ENCODE peak calls at places on chromosomes 4 and X, in ten cellular contexts. One of them, this sample, is unnamed.

GRCh38 chr4:154781126-154781982 is at the start of gene RBM46:
- DNase-seq in NCI-H1417 treated with DMSO at 0.1 percent for 48 hours: no peak
- DNase-seq in activated naive CD4-positive, alpha-beta T cell treated with anti-CD3 and anti-CD28 coated beads, Interleukin-2, amount 50 U/mL, for 72 hours: no peak
- DNase-seq in activated CD4-positive, CD25-positive, alpha-beta regulatory T cell: no peak
- DNase-seq in cardiac muscle cell: peak
- DNase-seq in AG04449: no peak
- DNase-seq in GM13976: peak
- DNase-seq in HFF-Myc: no peak
- DNase-seq in RPMI8226: no peak
- DNase-seq in stimulated activated CD4-positive, alpha-beta T cell treated with anti-CD3 and anti-CD28 coated beads, TNF-alpha, amount 100 ng/mL, for 48 hours: no peak
- DNase-seq in this sample: no peak

GRCh38 chrX:133413218-133413925 is 1.9 kb downstream of the GPC4 start:
- DNase-seq in NCI-H1417 treated with DMSO at 0.1 percent for 48 hours: no peak
- DNase-seq in activated naive CD4-positive, alpha-beta T cell treated with anti-CD3 and anti-CD28 coated beads, Interleukin-2, amount 50 U/mL, for 72 hours: no peak
- DNase-seq in activated CD4-positive, CD25-positive, alpha-beta regulatory T cell: no peak
- DNase-seq in cardiac muscle cell: no peak
- DNase-seq in AG04449: no peak
- DNase-seq in GM13976: no peak
- DNase-seq in HFF-Myc: no peak
- DNase-seq in RPMI8226: no peak
- DNase-seq in stimulated activated CD4-positive, alpha-beta T cell treated with anti-CD3 and anti-CD28 coated beads, TNF-alpha, amount 100 ng/mL, for 48 hours: no peak
- DNase-seq in this sample: no peak

GRCh38 chrX:34562006-34562405 is 95.1 kb downstream of the TMEM47 start:
- DNase-seq in NCI-H1417 treated with DMSO at 0.1 percent for 48 hours: no peak
- DNase-seq in activated naive CD4-positive, alpha-beta T cell treated with anti-CD3 and anti-CD28 coated beads, Interleukin-2, amount 50 U/mL, for 72 hours: no peak
- DNase-seq in activated CD4-positive, CD25-positive, alpha-beta regulatory T cell: no peak
- DNase-seq in cardiac muscle cell: no peak
- DNase-seq in AG04449: no peak
- DNase-seq in GM13976: no peak
- DNase-seq in HFF-Myc: no peak
- DNase-seq in RPMI8226: no peak
- DNase-seq in stimulated activated CD4-positive, alpha-beta T cell treated with anti-CD3 and anti-CD28 coated beads, TNF-alpha, amount 100 ng/mL, for 48 hours: no peak
- DNase-seq in this sample: no peak

GRCh38 chrX:72130762-72131231 is 918 bp downstream of the RTL5 start:
- DNase-seq in NCI-H1417 treated with DMSO at 0.1 percent for 48 hours: no peak
- DNase-seq in activated naive CD4-positive, alpha-beta T cell treated with anti-CD3 and anti-CD28 coated beads, Interleukin-2, amount 50 U/mL, for 72 hours: no peak
- DNase-seq in activated CD4-positive, CD25-positive, alpha-beta regulatory T cell: no peak
- DNase-seq in cardiac muscle cell: no peak
- DNase-seq in AG04449: no peak
- DNase-seq in GM13976: no peak
- DNase-seq in HFF-Myc: no peak
- DNase-seq in RPMI8226: no peak
- DNase-seq in stimulated activated CD4-positive, alpha-beta T cell treated with anti-CD3 and anti-CD28 coated beads, TNF-alpha, amount 100 ng/mL, for 48 hours: no peak
- DNase-seq in this sample: no peak

GRCh38 chr4:7929530-7929951 is 10.1 kb downstream of the AFAP1 start:
- DNase-seq in NCI-H1417 treated with DMSO at 0.1 percent for 48 hours: no peak
- DNase-seq in activated naive CD4-positive, alpha-beta T cell treated with anti-CD3 and anti-CD28 coated beads, Interleukin-2, amount 50 U/mL, for 72 hours: no peak
- DNase-seq in activated CD4-positive, CD25-positive, alpha-beta regulatory T cell: no peak
- DNase-seq in cardiac muscle cell: no peak
- DNase-seq in AG04449: no peak
- DNase-seq in GM13976: no peak
- DNase-seq in HFF-Myc: no peak
- DNase-seq in RPMI8226: no peak
- DNase-seq in stimulated activated CD4-positive, alpha-beta T cell treated with anti-CD3 and anti-CD28 coated beads, TNF-alpha, amount 100 ng/mL, for 48 hours: no peak
- DNase-seq in this sample: no peak

GRCh38 chrX:104913348-104913747 is 307.1 kb downstream of the TEX13A start:
- DNase-seq in NCI-H1417 treated with DMSO at 0.1 percent for 48 hours: no peak
- DNase-seq in activated naive CD4-positive, alpha-beta T cell treated with anti-CD3 and anti-CD28 coated beads, Interleukin-2, amount 50 U/mL, for 72 hours: no peak
- DNase-seq in activated CD4-positive, CD25-positive, alpha-beta regulatory T cell: no peak
- DNase-seq in cardiac muscle cell: peak
- DNase-seq in AG04449: no peak
- DNase-seq in GM13976: no peak
- DNase-seq in HFF-Myc: no peak
- DNase-seq in RPMI8226: peak
- DNase-seq in stimulated activated CD4-positive, alpha-beta T cell treated with anti-CD3 and anti-CD28 coated beads, TNF-alpha, amount 100 ng/mL, for 48 hours: no peak
- DNase-seq in this sample: peak

GRCh38 chr4:45855857-45856256 is 268.0 kb downstream of the GABRG1 start:
- DNase-seq in NCI-H1417 treated with DMSO at 0.1 percent for 48 hours: no peak
- DNase-seq in activated naive CD4-positive, alpha-beta T cell treated with anti-CD3 and anti-CD28 coated beads, Interleukin-2, amount 50 U/mL, for 72 hours: no peak
- DNase-seq in activated CD4-positive, CD25-positive, alpha-beta regulatory T cell: no peak
- DNase-seq in cardiac muscle cell: no peak
- DNase-seq in AG04449: no peak
- DNase-seq in GM13976: no peak
- DNase-seq in HFF-Myc: no peak
- DNase-seq in RPMI8226: no peak
- DNase-seq in stimulated activated CD4-positive, alpha-beta T cell treated with anti-CD3 and anti-CD28 coated beads, TNF-alpha, amount 100 ng/mL, for 48 hours: no peak
- DNase-seq in this sample: no peak

GRCh38 chr4:166763018-166763417 is 471.3 kb downstream of the SPOCK3 start:
- DNase-seq in NCI-H1417 treated with DMSO at 0.1 percent for 48 hours: no peak
- DNase-seq in activated naive CD4-positive, alpha-beta T cell treated with anti-CD3 and anti-CD28 coated beads, Interleukin-2, amount 50 U/mL, for 72 hours: no peak
- DNase-seq in activated CD4-positive, CD25-positive, alpha-beta regulatory T cell: no peak
- DNase-seq in cardiac muscle cell: no peak
- DNase-seq in AG04449: no peak
- DNase-seq in GM13976: no peak
- DNase-seq in HFF-Myc: no peak
- DNase-seq in RPMI8226: no peak
- DNase-seq in stimulated activated CD4-positive, alpha-beta T cell treated with anti-CD3 and anti-CD28 coated beads, TNF-alpha, amount 100 ng/mL, for 48 hours: no peak
- DNase-seq in this sample: no peak

GRCh38 chrX:104565791-104566687 is at the start of gene IL1RAPL2:
- DNase-seq in NCI-H1417 treated with DMSO at 0.1 percent for 48 hours: no peak
- DNase-seq in activated naive CD4-positive, alpha-beta T cell treated with anti-CD3 and anti-CD28 coated beads, Interleukin-2, amount 50 U/mL, for 72 hours: peak
- DNase-seq in activated CD4-positive, CD25-positive, alpha-beta regulatory T cell: no peak
- DNase-seq in cardiac muscle cell: peak
- DNase-seq in AG04449: no peak
- DNase-seq in GM13976: peak
- DNase-seq in HFF-Myc: no peak
- DNase-seq in RPMI8226: peak
- DNase-seq in stimulated activated CD4-positive, alpha-beta T cell treated with anti-CD3 and anti-CD28 coated beads, TNF-alpha, amount 100 ng/mL, for 48 hours: no peak
- DNase-seq in this sample: peak

GRCh38 chrX:16212024-16212423 is 44.7 kb downstream of the MAGEB17 start:
- DNase-seq in NCI-H1417 treated with DMSO at 0.1 percent for 48 hours: no peak
- DNase-seq in activated naive CD4-positive, alpha-beta T cell treated with anti-CD3 and anti-CD28 coated beads, Interleukin-2, amount 50 U/mL, for 72 hours: no peak
- DNase-seq in activated CD4-positive, CD25-positive, alpha-beta regulatory T cell: no peak
- DNase-seq in cardiac muscle cell: peak
- DNase-seq in AG04449: no peak
- DNase-seq in GM13976: no peak
- DNase-seq in HFF-Myc: no peak
- DNase-seq in RPMI8226: no peak
- DNase-seq in stimulated activated CD4-positive, alpha-beta T cell treated with anti-CD3 and anti-CD28 coated beads, TNF-alpha, amount 100 ng/mL, for 48 hours: no peak
- DNase-seq in this sample: no peak

GRCh38 chr4:154456240-154456639 is 35.4 kb downstream of the DCHS2 start:
- DNase-seq in NCI-H1417 treated with DMSO at 0.1 percent for 48 hours: no peak
- DNase-seq in activated naive CD4-positive, alpha-beta T cell treated with anti-CD3 and anti-CD28 coated beads, Interleukin-2, amount 50 U/mL, for 72 hours: no peak
- DNase-seq in activated CD4-positive, CD25-positive, alpha-beta regulatory T cell: no peak
- DNase-seq in cardiac muscle cell: no peak
- DNase-seq in AG04449: no peak
- DNase-seq in GM13976: no peak
- DNase-seq in HFF-Myc: no peak
- DNase-seq in RPMI8226: no peak
- DNase-seq in stimulated activated CD4-positive, alpha-beta T cell treated with anti-CD3 and anti-CD28 coated beads, TNF-alpha, amount 100 ng/mL, for 48 hours: no peak
- DNase-seq in this sample: peak

GRCh38 chrX:120517936-120518335 is 42.8 kb downstream of the CUL4B start:
- DNase-seq in NCI-H1417 treated with DMSO at 0.1 percent for 48 hours: no peak
- DNase-seq in activated naive CD4-positive, alpha-beta T cell treated with anti-CD3 and anti-CD28 coated beads, Interleukin-2, amount 50 U/mL, for 72 hours: no peak
- DNase-seq in activated CD4-positive, CD25-positive, alpha-beta regulatory T cell: no peak
- DNase-seq in cardiac muscle cell: peak
- DNase-seq in AG04449: peak
- DNase-seq in GM13976: no peak
- DNase-seq in HFF-Myc: no peak
- DNase-seq in RPMI8226: no peak
- DNase-seq in stimulated activated CD4-positive, alpha-beta T cell treated with anti-CD3 and anti-CD28 coated beads, TNF-alpha, amount 100 ng/mL, for 48 hours: no peak
- DNase-seq in this sample: no peak

GRCh38 chr4:36163198-36163597 is 81.1 kb downstream of the ARAP2 start:
- DNase-seq in NCI-H1417 treated with DMSO at 0.1 percent for 48 hours: no peak
- DNase-seq in activated naive CD4-positive, alpha-beta T cell treated with anti-CD3 and anti-CD28 coated beads, Interleukin-2, amount 50 U/mL, for 72 hours: no peak
- DNase-seq in activated CD4-positive, CD25-positive, alpha-beta regulatory T cell: no peak
- DNase-seq in cardiac muscle cell: no peak
- DNase-seq in AG04449: no peak
- DNase-seq in GM13976: peak
- DNase-seq in HFF-Myc: no peak
- DNase-seq in RPMI8226: no peak
- DNase-seq in stimulated activated CD4-positive, alpha-beta T cell treated with anti-CD3 and anti-CD28 coated beads, TNF-alpha, amount 100 ng/mL, for 48 hours: no peak
- DNase-seq in this sample: no peak

GRCh38 chr4:18869166-18869565 is 847.6 kb upstream of the LCORL start:
- DNase-seq in NCI-H1417 treated with DMSO at 0.1 percent for 48 hours: no peak
- DNase-seq in activated naive CD4-positive, alpha-beta T cell treated with anti-CD3 and anti-CD28 coated beads, Interleukin-2, amount 50 U/mL, for 72 hours: no peak
- DNase-seq in activated CD4-positive, CD25-positive, alpha-beta regulatory T cell: no peak
- DNase-seq in cardiac muscle cell: no peak
- DNase-seq in AG04449: no peak
- DNase-seq in GM13976: no peak
- DNase-seq in HFF-Myc: no peak
- DNase-seq in RPMI8226: no peak
- DNase-seq in stimulated activated CD4-positive, alpha-beta T cell treated with anti-CD3 and anti-CD28 coated beads, TNF-alpha, amount 100 ng/mL, for 48 hours: no peak
- DNase-seq in this sample: no peak

GRCh38 chrX:1222511-1223252 is 10.2 kb upstream of the CRLF2 start:
- DNase-seq in NCI-H1417 treated with DMSO at 0.1 percent for 48 hours: no peak
- DNase-seq in activated naive CD4-positive, alpha-beta T cell treated with anti-CD3 and anti-CD28 coated beads, Interleukin-2, amount 50 U/mL, for 72 hours: no peak
- DNase-seq in activated CD4-positive, CD25-positive, alpha-beta regulatory T cell: no peak
- DNase-seq in cardiac muscle cell: no peak
- DNase-seq in AG04449: no peak
- DNase-seq in GM13976: no peak
- DNase-seq in HFF-Myc: no peak
- DNase-seq in RPMI8226: no peak
- DNase-seq in stimulated activated CD4-positive, alpha-beta T cell treated with anti-CD3 and anti-CD28 coated beads, TNF-alpha, amount 100 ng/mL, for 48 hours: no peak
- DNase-seq in this sample: peak

GRCh38 chrX:107559506-107559905 is 68.8 kb upstream of the PRPS1 start:
- DNase-seq in NCI-H1417 treated with DMSO at 0.1 percent for 48 hours: no peak
- DNase-seq in activated naive CD4-positive, alpha-beta T cell treated with anti-CD3 and anti-CD28 coated beads, Interleukin-2, amount 50 U/mL, for 72 hours: no peak
- DNase-seq in activated CD4-positive, CD25-positive, alpha-beta regulatory T cell: no peak
- DNase-seq in cardiac muscle cell: no peak
- DNase-seq in AG04449: no peak
- DNase-seq in GM13976: no peak
- DNase-seq in HFF-Myc: no peak
- DNase-seq in RPMI8226: no peak
- DNase-seq in stimulated activated CD4-positive, alpha-beta T cell treated with anti-CD3 and anti-CD28 coated beads, TNF-alpha, amount 100 ng/mL, for 48 hours: no peak
- DNase-seq in this sample: no peak

GRCh38 chr4:186264660-186265059 is 1.3 kb upstream of the F11 start:
- DNase-seq in NCI-H1417 treated with DMSO at 0.1 percent for 48 hours: no peak
- DNase-seq in activated naive CD4-positive, alpha-beta T cell treated with anti-CD3 and anti-CD28 coated beads, Interleukin-2, amount 50 U/mL, for 72 hours: no peak
- DNase-seq in activated CD4-positive, CD25-positive, alpha-beta regulatory T cell: no peak
- DNase-seq in cardiac muscle cell: no peak
- DNase-seq in AG04449: no peak
- DNase-seq in GM13976: no peak
- DNase-seq in HFF-Myc: no peak
- DNase-seq in RPMI8226: peak
- DNase-seq in stimulated activated CD4-positive, alpha-beta T cell treated with anti-CD3 and anti-CD28 coated beads, TNF-alpha, amount 100 ng/mL, for 48 hours: no peak
- DNase-seq in this sample: peak

GRCh38 chr4:37666625-37667071 is 19.5 kb downstream of the RELL1 start:
- DNase-seq in NCI-H1417 treated with DMSO at 0.1 percent for 48 hours: no peak
- DNase-seq in activated naive CD4-positive, alpha-beta T cell treated with anti-CD3 and anti-CD28 coated beads, Interleukin-2, amount 50 U/mL, for 72 hours: peak
- DNase-seq in activated CD4-positive, CD25-positive, alpha-beta regulatory T cell: no peak
- DNase-seq in cardiac muscle cell: peak
- DNase-seq in AG04449: no peak
- DNase-seq in GM13976: no peak
- DNase-seq in HFF-Myc: peak
- DNase-seq in RPMI8226: no peak
- DNase-seq in stimulated activated CD4-positive, alpha-beta T cell treated with anti-CD3 and anti-CD28 coated beads, TNF-alpha, amount 100 ng/mL, for 48 hours: no peak
- DNase-seq in this sample: no peak

GRCh38 chr4:163638909-163639308 is 144.4 kb downstream of the TMA16 start:
- DNase-seq in NCI-H1417 treated with DMSO at 0.1 percent for 48 hours: no peak
- DNase-seq in activated naive CD4-positive, alpha-beta T cell treated with anti-CD3 and anti-CD28 coated beads, Interleukin-2, amount 50 U/mL, for 72 hours: no peak
- DNase-seq in activated CD4-positive, CD25-positive, alpha-beta regulatory T cell: no peak
- DNase-seq in cardiac muscle cell: no peak
- DNase-seq in AG04449: no peak
- DNase-seq in GM13976: no peak
- DNase-seq in HFF-Myc: no peak
- DNase-seq in RPMI8226: no peak
- DNase-seq in stimulated activated CD4-positive, alpha-beta T cell treated with anti-CD3 and anti-CD28 coated beads, TNF-alpha, amount 100 ng/mL, for 48 hours: no peak
- DNase-seq in this sample: no peak

GRCh38 chrX:40170830-40171512 is 73.2 kb upstream of the BCOR start:
- DNase-seq in NCI-H1417 treated with DMSO at 0.1 percent for 48 hours: no peak
- DNase-seq in activated naive CD4-positive, alpha-beta T cell treated with anti-CD3 and anti-CD28 coated beads, Interleukin-2, amount 50 U/mL, for 72 hours: no peak
- DNase-seq in activated CD4-positive, CD25-positive, alpha-beta regulatory T cell: no peak
- DNase-seq in cardiac muscle cell: no peak
- DNase-seq in AG04449: no peak
- DNase-seq in GM13976: no peak
- DNase-seq in HFF-Myc: no peak
- DNase-seq in RPMI8226: no peak
- DNase-seq in stimulated activated CD4-positive, alpha-beta T cell treated with anti-CD3 and anti-CD28 coated beads, TNF-alpha, amount 100 ng/mL, for 48 hours: no peak
- DNase-seq in this sample: peak

This sample was measured in KBM-7.